ENCODE peak calls at places on chromosomes 6 and 20, in six cellular contexts. A is IMR-90, D is lower leg skin, N is sigmoid colon, J is AG10803, M is PC-9. C is an unnamed sample.

GRCh38 chr6:13065596-13065995 is 262.7 kb downstream of the TBC1D7 start:
- DNase-seq in D (no peak), N (no peak), J (peak; percentile 66), A (no peak), M (no peak), C (no peak)

GRCh38 chr6:52815167-52816092 is 11.8 kb upstream of the GSTA1 start:
- DNase-seq in A (peak; percentile 50), M (peak; percentile 51), N (peak; percentile 65), D (no peak), J (peak; percentile 46), C (peak; percentile 57)

GRCh38 chr6:12798326-12798725 is 81.8 kb downstream of the PHACTR1 start:
- DNase-seq in N (no peak), M (no peak), A (no peak), D (no peak), J (no peak), C (no peak)

GRCh38 chr6:57216235-57217101 is 5.6 kb downstream of the RAB23 start:
- DNase-seq in J (peak; percentile 39), A (peak; percentile 28), N (peak; percentile 86), M (no peak), D (no peak), C (peak; percentile 86)

GRCh38 chr6:129695373-129696027 is 14.5 kb downstream of the ARHGAP18 start:
- DNase-seq in J (no peak), A (no peak), M (no peak), D (no peak), N (no peak), C (no peak)

GRCh38 chr6:163842467-163842866 is 427.9 kb downstream of the QKI start:
- DNase-seq in J (no peak), A (no peak), N (no peak), M (no peak), D (no peak), C (no peak)

GRCh38 chr6:13181398-13181797 is 146.9 kb downstream of the TBC1D7 start:
- DNase-seq in N (no peak), M (no peak), A (no peak), J (no peak), D (peak; percentile 34), C (peak; percentile 12)

GRCh38 chr20:11234181-11234969 is 560.6 kb upstream of the JAG1 start:
- DNase-seq in N (no peak), J (no peak), A (peak; percentile 16), D (no peak), M (no peak), C (no peak)

GRCh38 chr20:17858450-17859001 is 110.1 kb downstream of the SNX5 start:
- DNase-seq in M (no peak), N (no peak), A (no peak), J (no peak), D (no peak), C (no peak)

GRCh38 chr6:90478278-90478677 is 108.6 kb downstream of the MAP3K7 start:
- DNase-seq in D (no peak), N (no peak), A (no peak), J (no peak), M (no peak), C (no peak)

GRCh38 chr6:141956868-141957267 is 175.9 kb upstream of the GJE1 start:
- DNase-seq in M (no peak), D (no peak), N (no peak), J (no peak), A (no peak), C (no peak)

GRCh38 chr6:119735500-119735899 is 385.9 kb upstream of the MAN1A1 start:
- DNase-seq in A (no peak), D (no peak), J (no peak), N (no peak), M (no peak), C (no peak)

GRCh38 chr6:119742188-119742803 is 392.7 kb upstream of the MAN1A1 start:
- DNase-seq in A (peak; percentile 24), J (peak; percentile 41), M (peak; percentile 45), N (no peak), D (peak; percentile 89), C (peak; percentile 59)

GRCh38 chr6:119736680-119737079 is 387.1 kb upstream of the MAN1A1 start:
- DNase-seq in A (no peak), D (no peak), N (no peak), M (no peak), J (no peak), C (no peak)

GRCh38 chr6:119739776-119740175 is 390.2 kb upstream of the MAN1A1 start:
- DNase-seq in J (no peak), M (no peak), N (no peak), A (no peak), D (no peak), C (no peak)

GRCh38 chr6:119738425-119738824 is 388.9 kb upstream of the MAN1A1 start:
- DNase-seq in M (no peak), D (no peak), N (no peak), A (no peak), J (peak; percentile 4), C (no peak)
- TF ChIP-seq CTCF in M (no peak), D (no peak), N (no peak), A (no peak), J (no peak), C (no peak)

DNA sequence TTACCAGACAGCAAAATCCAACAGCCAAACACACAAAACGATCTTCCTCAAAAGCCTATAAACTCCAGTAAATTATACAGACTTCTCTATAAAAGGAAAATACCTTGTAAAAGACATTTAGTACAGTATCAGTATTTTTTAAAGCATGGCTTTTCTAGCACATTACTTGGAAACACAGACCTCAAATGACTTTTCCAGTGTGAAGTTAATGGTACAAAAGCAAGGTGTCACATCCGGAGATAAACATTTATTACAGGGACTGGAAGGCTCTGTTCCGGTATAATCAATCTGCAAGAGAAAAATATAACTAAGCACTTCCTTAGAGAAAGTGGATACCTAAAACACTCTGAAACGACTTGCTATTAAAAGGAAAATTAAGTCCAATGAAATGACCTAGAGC is 17.1 kb downstream of the TMEM30A start:
- DNase-seq in N (no peak), A (no peak), D (no peak), M (no peak), J (no peak), C (no peak)
- H3K4me3 ChIP-seq in N (no peak overlapping the region), A (no peak overlapping the region), D (no peak overlapping the region), M (no peak overlapping the region), J (no peak overlapping the region), C (no peak overlapping the region)

DNA sequence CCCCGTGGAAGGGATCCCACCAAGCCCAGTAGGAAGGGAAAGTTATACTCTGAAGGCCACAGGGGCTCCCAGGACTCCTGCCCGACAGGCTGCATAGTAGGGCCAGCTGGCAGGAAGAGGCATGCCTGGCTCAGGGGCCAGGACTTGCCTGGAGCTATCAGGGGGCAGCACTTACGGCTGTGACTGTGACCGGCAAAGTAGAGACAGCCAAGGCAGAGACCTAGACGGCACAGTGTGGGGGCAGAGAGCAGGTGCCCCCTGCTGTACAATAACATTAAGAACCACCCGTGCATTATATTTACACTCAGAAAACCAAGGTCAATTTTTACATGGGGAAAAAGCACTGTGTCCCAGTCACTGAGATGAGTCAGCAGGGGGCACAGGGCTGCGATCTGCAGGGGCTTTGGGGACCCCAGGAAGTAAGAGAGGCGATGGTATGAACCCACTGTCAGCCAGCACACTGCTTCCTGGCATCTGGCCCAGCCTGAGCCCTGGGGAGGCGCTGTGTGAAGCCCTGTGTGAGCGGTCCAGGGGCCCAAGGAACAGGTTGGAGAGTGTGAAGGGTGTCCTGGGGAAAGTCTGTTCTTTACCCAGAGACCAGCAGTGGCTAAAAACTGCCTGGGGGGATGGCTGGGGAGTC is 9.9 kb downstream of the CCDC167 start:
- DNase-seq in N (peak; percentile 61), A (no peak), M (no peak), J (no peak), D (no peak), C (peak; percentile 39)
- TF ChIP-seq CTCF in N (peak; percentile 11), A (peak; percentile 21), M (no peak), J (peak; percentile 8), D (no peak), C (peak; percentile 45)

GRCh38 chr20:45345104-45345936 is 2.9 kb downstream of the SDC4 start:
- DNase-seq in J (no peak), D (no peak), N (no peak), A (no peak), M (peak; percentile 79), C (no peak)
- H3K4me3 ChIP-seq in J (peak overlapping the region; percentile 97), D (no peak overlapping the region), N (peak overlapping the region; percentile 87), A (peak overlapping the region; percentile 74), M (peak overlapping the region; percentile 76), C (peak overlapping the region; percentile 85)

GRCh38 chr6:167405778-167406532 is 81.1 kb downstream of the TTLL2 start:
- DNase-seq in A (no peak), D (no peak), J (no peak), N (no peak), M (no peak), C (no peak)

GRCh38 chr6:167409689-167410088 is 84.8 kb downstream of the TTLL2 start:
- DNase-seq in D (no peak), J (no peak), A (no peak), M (no peak), N (no peak), C (no peak)

GRCh38 chr6:167408235-167408869 is 83.5 kb downstream of the TTLL2 start:
- DNase-seq in D (no peak), J (no peak), A (no peak), N (no peak), M (no peak), C (no peak)

GRCh38 chr6:167409078-167409477 is 84.2 kb downstream of the TTLL2 start:
- DNase-seq in D (no peak), A (no peak), N (no peak), J (no peak), M (no peak), C (no peak)

DNA sequence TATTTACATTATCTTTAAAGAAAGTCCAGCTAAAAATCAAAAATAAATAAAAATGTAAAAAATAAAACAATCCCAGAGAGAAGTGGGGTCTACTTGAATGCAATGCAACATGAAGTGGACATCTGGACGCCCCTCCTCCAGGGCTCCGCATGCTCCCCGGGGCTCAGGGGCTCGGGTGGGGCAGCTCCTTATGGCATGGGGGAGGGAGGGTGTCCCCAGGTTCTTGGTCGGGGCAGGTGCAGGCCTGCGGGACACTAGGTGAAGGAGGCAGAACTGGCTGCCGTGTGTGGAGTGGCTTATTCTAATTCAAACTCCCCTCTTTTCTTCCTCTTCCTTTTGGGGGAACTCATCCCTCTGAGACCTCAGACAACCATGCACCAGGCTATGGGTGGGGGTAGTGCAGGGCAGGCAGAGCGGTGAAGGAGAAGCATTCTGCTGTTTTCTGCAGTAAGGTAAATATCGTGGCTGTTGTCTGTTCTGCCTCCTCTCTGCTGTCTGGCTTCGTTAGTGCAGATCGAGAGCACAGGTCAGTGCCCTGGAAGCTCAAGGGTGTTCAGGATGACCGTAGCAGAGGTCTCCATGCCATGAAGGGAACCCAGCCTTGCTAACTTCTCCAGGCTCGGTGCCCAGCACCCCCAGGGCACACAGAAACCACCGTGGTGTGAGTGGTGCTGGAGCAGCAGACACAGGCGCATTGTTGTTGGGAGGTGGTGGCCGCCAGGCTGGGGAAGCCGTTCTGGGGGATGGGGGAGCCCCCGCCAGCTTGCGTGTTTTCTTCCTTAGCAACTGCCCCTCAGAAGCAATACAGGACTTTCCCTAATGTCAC is 82.6 kb downstream of the TTLL2 start:
- DNase-seq in J (no peak), D (no peak), N (no peak), M (no peak), A (no peak), C (no peak)
- TF ChIP-seq CTCF in J (no peak), D (no peak), N (no peak), M (no peak), A (no peak), C (no peak)

C was measured in choroid plexus epithelial cell.